ENCODE peak calls at places on chromosome 11, in ten cellular contexts. M, S, R, X, Y, D, O, A, T and H are unnamed samples.

GRCh38 chr11:46963848-46964247 is 27.3 kb downstream of the CSTPP1 start:
- DNase-seq in M (no peak), S (no peak), R (no peak), X (no peak), Y (no peak), D (no peak), O (no peak), A (no peak), T (no peak), H (no peak)

GRCh38 chr11:32140121-32140520 is 49.2 kb downstream of the RCN1 start:
- DNase-seq in M (no peak), S (no peak), R (no peak), X (no peak), Y (no peak), D (no peak), O (no peak), A (no peak), T (no peak), H (no peak)

GRCh38 chr11:36672815-36673450 is 74.9 kb upstream of the RAG2 start:
- DNase-seq in M (no peak), S (peak), R (no peak), X (no peak), Y (peak), D (no peak), O (no peak), A (peak), T (no peak), H (no peak)

GRCh38 chr11:103673773-103674172 is 362.7 kb upstream of the DDI1 start:
- DNase-seq in M (no peak), S (peak), R (no peak), X (no peak), Y (no peak), D (no peak), O (no peak), A (no peak), T (no peak), H (no peak)

GRCh38 chr11:70713436-70713835 is 315.1 kb downstream of the CTTN start:
- DNase-seq in M (no peak), S (no peak), R (no peak), X (no peak), Y (no peak), D (no peak), O (no peak), A (no peak), T (no peak), H (no peak)

GRCh38 chr11:127226959-127227358 is 226.4 kb upstream of the KIRREL3 start:
- DNase-seq in M (no peak), S (no peak), R (no peak), X (no peak), Y (no peak), D (no peak), O (no peak), A (no peak), T (no peak), H (no peak)

GRCh38 chr11:862704-863388 is 20.2 kb downstream of the TSPAN4 start:
- DNase-seq in M (no peak), S (no peak), R (no peak), X (no peak), Y (no peak), D (no peak), O (no peak), A (no peak), T (no peak), H (no peak)

GRCh38 chr11:11400635-11401232 is 47.7 kb upstream of the CSNK2A3 start:
- DNase-seq in M (no peak), S (no peak), R (no peak), X (no peak), Y (no peak), D (no peak), O (no peak), A (no peak), T (no peak), H (no peak)

GRCh38 chr11:84260862-84261261 is 974.7 kb upstream of the CCDC90B start:
- DNase-seq in M (no peak), S (no peak), R (no peak), X (no peak), Y (no peak), D (no peak), O (no peak), A (no peak), T (no peak), H (no peak)

GRCh38 chr11:114059984-114060401 is 482 bp downstream of the ZBTB16 start:
- DNase-seq in M (peak), S (no peak), R (no peak), X (peak), Y (no peak), D (peak), O (no peak), A (no peak), T (no peak), H (peak)

GRCh38 chr11:81644239-81644840 is 1089.3 kb downstream of the FAM181B start:
- DNase-seq in M (peak), S (peak), R (no peak), X (no peak), Y (peak), D (no peak), O (no peak), A (peak), T (no peak), H (no peak)